ENCODE peak calls at places on chromosomes 12 and 14, in four cellular contexts. Y is left ventricle myocardium superior; Z is naive thymus-derived CD8-positive, alpha-beta T cell; S is NCI-H2081. R is an unnamed sample.

GRCh38 chr14:60753264-60754126 is 18.9 kb downstream of the MNAT1 start:
- DNase-seq in Z (peak), S (no peak), Y (no peak), R (no peak)

GRCh38 chr12:115598827-115599226 is 678.7 kb downstream of the MED13L start:
- DNase-seq in Y (no peak), Z (no peak), S (no peak), R (no peak)

GRCh38 chr14:26896447-26896846 is 298.6 kb upstream of the NOVA1 start:
- DNase-seq in Z (no peak), S (no peak), Y (no peak), R (no peak)

GRCh38 chr12:127145929-127146789 is 1120.8 kb upstream of the TMEM132C start:
- DNase-seq in Z (peak), Y (peak), S (peak), R (peak)

GRCh38 chr14:80906336-80906735 is 35.2 kb downstream of the CEP128 start:
- DNase-seq in Y (no peak), S (no peak), Z (no peak), R (no peak)

GRCh38 chr14:22824711-22825359 is 4.9 kb upstream of the MRPL52 start:
- DNase-seq in S (no peak), Z (no peak), Y (no peak), R (no peak)

GRCh38 chr12:95131589-95132335 is 58.3 kb upstream of the NR2C1 start:
- DNase-seq in Y (no peak), S (no peak), Z (no peak), R (no peak)

GRCh38 chr12:57218030-57218853 is 1.6 kb downstream of the NXPH4 start:
- DNase-seq in S (no peak), Z (no peak), Y (no peak), R (no peak)

GRCh38 chr12:107349008-107349747 is 255.8 kb upstream of the CRY1 start:
- DNase-seq in Y (no peak), S (no peak), Z (no peak), R (no peak)

GRCh38 chr14:32397871-32398640 is 69.0 kb downstream of the AKAP6 start:
- DNase-seq in Y (no peak), Z (no peak), S (no peak), R (no peak)

GRCh38 chr14:98999345-98999744 is 272.7 kb downstream of the BCL11B start:
- DNase-seq in S (no peak), Y (no peak), Z (no peak), R (no peak)

GRCh38 chr12:111361717-111362576 is 6.9 kb downstream of the PHETA1 start:
- DNase-seq in S (no peak), Z (no peak), Y (peak), R (peak)

GRCh38 chr12:42770261-42770660 is 180.7 kb upstream of the PRICKLE1 start:
- DNase-seq in S (no peak), Y (no peak), Z (no peak), R (no peak)

GRCh38 chr12:94872671-94873367 is 130.7 kb downstream of the NDUFA12 start:
- DNase-seq in Z (no peak), Y (no peak), S (peak), R (no peak)

GRCh38 chr12:48997719-48998496 is 1.3 kb downstream of the DDN start:
- DNase-seq in S (no peak), Y (peak), Z (peak), R (peak)

GRCh38 chr12:50354908-50355307 is 41.5 kb downstream of the FAM186A start:
- DNase-seq in Z (no peak), Y (no peak), S (no peak), R (no peak)

GRCh38 chr14:99687284-99688209 is 3.4 kb downstream of the CYP46A1 start:
- DNase-seq in Y (no peak), Z (no peak), S (peak), R (no peak)

GRCh38 chr12:51419473-51420228 is 5.0 kb upstream of the SLC4A8 start:
- DNase-seq in S (peak), Y (no peak), Z (no peak), R (no peak)

GRCh38 chr12:124828264-124829007 is 35.2 kb downstream of the SCARB1 start:
- DNase-seq in Z (no peak), S (no peak), Y (no peak), R (no peak)

GRCh38 chr14:22883191-22883976 is at the start of gene REM2:
- DNase-seq in S (no peak), Z (no peak), Y (no peak), R (no peak)

GRCh38 chr14:76163668-76164363 is 12.1 kb downstream of the GPATCH2L start:
- DNase-seq in Y (no peak), Z (no peak), S (no peak), R (no peak)

GRCh38 chr14:67241416-67242362 is at the start of gene PALS1:
- DNase-seq in Z (no peak), S (no peak), Y (no peak), R (no peak)

GRCh38 chr12:121534495-121535148 is 46.2 kb downstream of the KDM2B start:
- DNase-seq in Y (no peak), Z (peak), S (no peak), R (no peak)

GRCh38 chr14:58752782-58753181 is 115.0 kb downstream of the DACT1 start:
- DNase-seq in Y (peak), Z (no peak), S (no peak), R (peak)

GRCh38 chr12:81953541-81953940 is 194.4 kb upstream of the PPFIA2 start:
- DNase-seq in S (no peak), Z (no peak), Y (no peak), R (no peak)

GRCh38 chr12:64178122-64178521 is 44.0 kb downstream of the KICS2 start:
- DNase-seq in Y (no peak), S (no peak), Z (no peak), R (no peak)

GRCh38 chr12:92574046-92574783 is 128.6 kb upstream of the PLEKHG7 start:
- DNase-seq in S (peak), Z (no peak), Y (no peak), R (no peak)

GRCh38 chr12:56716933-56717880 is 7.9 kb downstream of the NACA start:
- DNase-seq in S (no peak), Y (no peak), Z (no peak), R (peak)

GRCh38 chr14:31993521-31993941 is 83.6 kb upstream of the ARHGAP5 start:
- DNase-seq in Y (no peak), S (no peak), Z (no peak), R (no peak)

GRCh38 chr14:26730929-26731618 is 133.2 kb upstream of the NOVA1 start:
- DNase-seq in Y (no peak), Z (no peak), S (peak), R (no peak)

GRCh38 chr12:126040307-126040706 is 975.1 kb downstream of the AACS start:
- DNase-seq in Z (no peak), Y (no peak), S (no peak), R (no peak)

GRCh38 chr12:12926571-12927071 is 25.3 kb downstream of the GPRC5D start:
- DNase-seq in Z (no peak), S (no peak), Y (no peak), R (no peak)

GRCh38 chr12:12128665-12129064 is 57.9 kb downstream of the BCL2L14 start:
- DNase-seq in Y (no peak), Z (no peak), S (no peak), R (no peak)

GRCh38 chr12:55965941-55966407 is at the start of gene PMEL:
- DNase-seq in Y (no peak), Z (no peak), S (no peak), R (no peak)

GRCh38 chr14:101877766-101878165 is 86.6 kb upstream of the DYNC1H1 start:
- DNase-seq in Y (no peak), S (no peak), Z (no peak), R (no peak)

R was measured in heart left ventricle.